ENCODE peak calls at places on chromosome 18, in nine cellular contexts. B, X, S, L, F, G, D, K and Z are unnamed samples.

GRCh38 chr18:32438173-32438572 is 32.5 kb downstream of the GAREM1 start:
- DNase-seq in B (no peak), X (no peak), S (no peak), L (no peak), F (no peak), G (peak), D (no peak), K (no peak), Z (no peak)

GRCh38 chr18:65955747-65956146 is 204.9 kb downstream of the CDH7 start:
- DNase-seq in B (no peak), X (no peak), S (peak), L (no peak), F (no peak), G (no peak), D (no peak), K (no peak), Z (peak)

GRCh38 chr18:76621782-76622495 is 126.9 kb upstream of the ZNF516 start:
- DNase-seq in B (no peak), X (no peak), S (peak), L (no peak), F (no peak), G (no peak), D (no peak), K (peak), Z (peak)

GRCh38 chr18:44790860-44791259 is 110.2 kb downstream of the SETBP1 start:
- DNase-seq in B (no peak), X (no peak), S (no peak), L (no peak), F (no peak), G (no peak), D (no peak), K (no peak), Z (no peak)

GRCh38 chr18:46053368-46054095 is 18.5 kb downstream of the PSTPIP2 start:
- DNase-seq in B (no peak), X (no peak), S (no peak), L (no peak), F (no peak), G (no peak), D (no peak), K (no peak), Z (no peak)

GRCh38 chr18:65093341-65093740 is 657.5 kb upstream of the CDH7 start:
- DNase-seq in B (no peak), X (no peak), S (no peak), L (no peak), F (no peak), G (peak), D (no peak), K (no peak), Z (no peak)

GRCh38 chr18:1018211-1018651 is 113.6 kb downstream of the ADCYAP1 start:
- DNase-seq in B (no peak), X (no peak), S (peak), L (no peak), F (no peak), G (no peak), D (no peak), K (no peak), Z (no peak)

GRCh38 chr18:57585421-57585820 is 1.1 kb downstream of the FECH start:
- DNase-seq in B (no peak), X (no peak), S (no peak), L (peak), F (no peak), G (peak), D (no peak), K (no peak), Z (peak)

GRCh38 chr18:39173022-39173421 is 1607.4 kb upstream of the CELF4 start:
- DNase-seq in B (no peak), X (no peak), S (peak), L (no peak), F (no peak), G (no peak), D (no peak), K (peak), Z (no peak)

GRCh38 chr18:48852792-48853191 is 98.0 kb downstream of the SMAD7 start:
- DNase-seq in B (no peak), X (no peak), S (no peak), L (no peak), F (no peak), G (no peak), D (no peak), K (no peak), Z (no peak)

GRCh38 chr18:67302043-67302442 is 214.5 kb downstream of the DSEL start:
- DNase-seq in B (no peak), X (no peak), S (peak), L (no peak), F (no peak), G (no peak), D (no peak), K (no peak), Z (no peak)

GRCh38 chr18:48418409-48419267 is 9.5 kb upstream of the ZBTB7C start:
- DNase-seq in B (no peak), X (no peak), S (no peak), L (no peak), F (no peak), G (no peak), D (no peak), K (no peak), Z (no peak)

GRCh38 chr18:51028201-51028805 is 1.7 kb upstream of the SMAD4 start:
- DNase-seq in B (no peak), X (no peak), S (no peak), L (peak), F (no peak), G (no peak), D (no peak), K (no peak), Z (peak)

GRCh38 chr18:9737814-9738160 is 29.7 kb downstream of the RAB31 start:
- DNase-seq in B (no peak), X (no peak), S (peak), L (no peak), F (no peak), G (peak), D (no peak), K (peak), Z (peak)

GRCh38 chr18:73283032-73283431 is 415.2 kb upstream of the NETO1 start:
- DNase-seq in B (no peak), X (peak), S (no peak), L (no peak), F (no peak), G (no peak), D (no peak), K (no peak), Z (no peak)

GRCh38 chr18:3526421-3527354 is 76.7 kb downstream of the TGIF1 start:
- DNase-seq in B (no peak), X (peak), S (peak), L (no peak), F (no peak), G (peak), D (no peak), K (peak), Z (peak)

GRCh38 chr18:67154979-67155378 is 361.5 kb downstream of the DSEL start:
- DNase-seq in B (no peak), X (no peak), S (no peak), L (no peak), F (no peak), G (no peak), D (no peak), K (no peak), Z (no peak)

GRCh38 chr18:48687694-48688042 is 148.8 kb downstream of the CTIF start:
- DNase-seq in B (no peak), X (no peak), S (no peak), L (no peak), F (no peak), G (peak), D (no peak), K (no peak), Z (no peak)